ENCODE peak calls at places on chromosomes 16 and 17, in seven cellular contexts. D is fibroblast of mammary gland, I is AG10803, J is left ventricle myocardium inferior, Z is Peyer's patch, G is fibroblast of pulmonary artery, N is A549. E is an unnamed sample.

GRCh38 chr16:28189237-28189636 is 22.5 kb downstream of the XPO6 start:
- DNase-seq in D (peak; percentile 50), I (no peak), J (no peak), Z (no peak), G (no peak), N (peak; percentile 27), E (no peak)

GRCh38 chr17:7572338-7572587 is 7.2 kb upstream of the CD68 start:
- DNase-seq in D (no peak), I (no peak), J (no peak), Z (peak; percentile 100), G (no peak), N (no peak), E (no peak)

GRCh38 chr17:65587602-65588193 is 26.2 kb upstream of the AXIN2 start:
- DNase-seq in D (no peak), I (peak; percentile 31), J (no peak), Z (no peak), G (no peak), N (no peak), E (no peak)

GRCh38 chr16:29821663-29822115 is 1.4 kb downstream of the MVP start:
- DNase-seq in D (peak; percentile 87), I (peak; percentile 86), J (no peak), Z (no peak), G (peak; percentile 75), N (peak; percentile 64), E (no peak)

GRCh38 chr16:85746431-85747227 is 4.3 kb downstream of the C16orf74 start:
- DNase-seq in D (peak; percentile 51), I (peak; percentile 58), J (no peak), Z (peak; percentile 52), G (peak; percentile 37), N (peak; percentile 59), E (peak; percentile 78)

GRCh38 chr16:50279142-50279865 is 13.0 kb downstream of the ADCY7 start:
- DNase-seq in D (no peak), I (no peak), J (peak; percentile 75), Z (peak; percentile 44), G (no peak), N (no peak), E (no peak)

GRCh38 chr17:27458524-27458908 is 2.3 kb downstream of the KSR1 start:
- DNase-seq in D (no peak), I (no peak), J (no peak), Z (no peak), G (no peak), N (no peak), E (no peak)

GRCh38 chr16:20901068-20901440 is 483 bp downstream of the LYRM1 start:
- DNase-seq in D (no peak), I (no peak), J (no peak), Z (no peak), G (no peak), N (no peak), E (no peak)

GRCh38 chr16:29899516-29900101 is at the start of gene SEZ6L2:
- DNase-seq in D (peak; percentile 83), I (peak; percentile 84), J (peak; percentile 31), Z (no peak), G (peak; percentile 95), N (peak; percentile 94), E (peak; percentile 13)

GRCh38 chr16:86261379-86261778 is 248.9 kb upstream of the FOXF1 start:
- DNase-seq in D (peak; percentile 36), I (no peak), J (no peak), Z (no peak), G (peak; percentile 23), N (peak; percentile 44), E (peak; percentile 45)

GRCh38 chr17:17774009-17774881 is 62.5 kb downstream of the SREBF1 start:
- DNase-seq in D (peak; percentile 70), I (no peak), J (peak; percentile 34), Z (no peak), G (peak; percentile 51), N (peak; percentile 74), E (no peak)

GRCh38 chr17:62676231-62676943 is 48.9 kb downstream of the MRC2 start:
- DNase-seq in D (no peak), I (no peak), J (no peak), Z (no peak), G (no peak), N (no peak), E (no peak)

GRCh38 chr17:28112199-28112995 is 69.9 kb downstream of the NLK start:
- DNase-seq in D (peak; percentile 30), I (peak; percentile 39), J (no peak), Z (no peak), G (peak; percentile 53), N (no peak), E (no peak)

GRCh38 chr17:31072186-31072585 is 22.6 kb upstream of the NF1 start:
- DNase-seq in D (peak; percentile 12), I (peak; percentile 84), J (no peak), Z (no peak), G (peak; percentile 43), N (no peak), E (no peak)

GRCh38 chr17:31869797-31870568 is 10.9 kb upstream of the COPRS start:
- DNase-seq in D (no peak), I (peak; percentile 13), J (no peak), Z (no peak), G (no peak), N (no peak), E (no peak)

GRCh38 chr16:25868966-25869365 is 177.2 kb downstream of the HS3ST4 start:
- DNase-seq in D (no peak), I (no peak), J (no peak), Z (no peak), G (no peak), N (no peak), E (no peak)

GRCh38 chr16:23434380-23434779 is 18.6 kb downstream of the COG7 start:
- DNase-seq in D (peak; percentile 80), I (peak; percentile 69), J (no peak), Z (no peak), G (peak; percentile 86), N (peak; percentile 82), E (peak; percentile 82)

GRCh38 chr17:78383725-78384471 is 5.4 kb downstream of the PGS1 start:
- DNase-seq in D (peak; percentile 99), I (peak; percentile 100), J (peak; percentile 68), Z (peak; percentile 74), G (peak; percentile 99), N (no peak), E (peak; percentile 95)

GRCh38 chr17:38815576-38816193 is 9.4 kb downstream of the CWC25 start:
- DNase-seq in D (peak; percentile 70), I (peak; percentile 68), J (no peak), Z (no peak), G (peak; percentile 56), N (peak; percentile 68), E (peak; percentile 34)

GRCh38 chr17:13561606-13562270 is 40.0 kb downstream of the HS3ST3A1 start:
- DNase-seq in D (no peak), I (no peak), J (no peak), Z (no peak), G (no peak), N (peak; percentile 15), E (no peak)

GRCh38 chr16:83968483-83968865 is 430 bp downstream of the NECAB2 start:
- DNase-seq in D (no peak), I (no peak), J (no peak), Z (no peak), G (no peak), N (no peak), E (no peak)
- H3K4me3 ChIP-seq in D (no peak overlapping the region), I (no peak overlapping the region), J (peak overlapping the region; percentile 64), Z (no peak overlapping the region), G (no peak overlapping the region), N (no peak overlapping the region), E (no peak overlapping the region)

DNA sequence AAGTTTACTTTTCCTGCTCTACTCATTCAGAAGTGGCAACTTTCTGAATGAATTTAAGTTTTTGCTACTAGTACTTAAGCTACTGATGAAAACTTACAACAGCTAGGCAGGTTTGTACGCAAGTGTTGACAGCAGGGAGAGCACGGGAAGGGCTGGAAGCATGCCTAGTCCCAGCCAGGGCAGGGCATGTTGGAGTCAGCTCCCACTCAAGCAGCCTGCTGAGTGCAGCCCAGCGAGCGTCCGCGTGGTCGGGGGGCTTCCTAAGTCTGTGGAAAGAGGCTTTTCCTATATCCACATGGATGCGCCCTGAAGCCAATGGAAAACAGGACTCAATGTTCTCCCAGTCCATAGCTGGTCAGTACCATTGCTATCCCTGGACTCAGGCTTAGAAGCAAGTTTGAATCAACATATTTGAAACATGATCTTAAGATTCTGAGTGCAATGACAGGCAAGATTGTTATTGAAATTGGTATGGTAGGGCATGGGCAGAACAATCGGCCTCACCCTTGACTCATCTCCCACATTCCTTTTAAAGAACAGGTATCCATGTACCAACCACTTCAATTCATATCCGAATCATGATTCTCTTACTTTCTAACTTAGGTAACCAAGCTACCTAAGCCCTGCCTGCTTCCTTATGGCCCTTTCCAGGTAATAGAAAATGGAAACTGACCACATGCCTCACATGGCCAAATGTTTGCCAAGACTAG is 22.5 kb downstream of the CYB5D2 start:
- DNase-seq in D (no peak), I (no peak), J (peak; percentile 66), Z (no peak), G (no peak), N (no peak), E (no peak)
- TF ChIP-seq CTCF in D (no peak), I (no peak), J (no peak), Z (no peak), G (no peak), N (no peak), E (no peak)

GRCh38 chr17:19270347-19270950 is 33.3 kb downstream of the EPN2 start:
- DNase-seq in D (no peak), I (no peak), J (no peak), Z (no peak), G (no peak), N (no peak), E (no peak)

GRCh38 chr17:19269641-19270040 is 32.5 kb downstream of the EPN2 start:
- DNase-seq in D (no peak), I (no peak), J (no peak), Z (no peak), G (no peak), N (no peak), E (no peak)

GRCh38 chr17:19271751-19272357 is 34.7 kb downstream of the EPN2 start:
- DNase-seq in D (peak; percentile 31), I (peak; percentile 61), J (no peak), Z (no peak), G (no peak), N (no peak), E (no peak)

GRCh38 chr17:19269102-19269501 is 31.9 kb downstream of the EPN2 start:
- DNase-seq in D (no peak), I (no peak), J (no peak), Z (no peak), G (no peak), N (no peak), E (no peak)

DNA sequence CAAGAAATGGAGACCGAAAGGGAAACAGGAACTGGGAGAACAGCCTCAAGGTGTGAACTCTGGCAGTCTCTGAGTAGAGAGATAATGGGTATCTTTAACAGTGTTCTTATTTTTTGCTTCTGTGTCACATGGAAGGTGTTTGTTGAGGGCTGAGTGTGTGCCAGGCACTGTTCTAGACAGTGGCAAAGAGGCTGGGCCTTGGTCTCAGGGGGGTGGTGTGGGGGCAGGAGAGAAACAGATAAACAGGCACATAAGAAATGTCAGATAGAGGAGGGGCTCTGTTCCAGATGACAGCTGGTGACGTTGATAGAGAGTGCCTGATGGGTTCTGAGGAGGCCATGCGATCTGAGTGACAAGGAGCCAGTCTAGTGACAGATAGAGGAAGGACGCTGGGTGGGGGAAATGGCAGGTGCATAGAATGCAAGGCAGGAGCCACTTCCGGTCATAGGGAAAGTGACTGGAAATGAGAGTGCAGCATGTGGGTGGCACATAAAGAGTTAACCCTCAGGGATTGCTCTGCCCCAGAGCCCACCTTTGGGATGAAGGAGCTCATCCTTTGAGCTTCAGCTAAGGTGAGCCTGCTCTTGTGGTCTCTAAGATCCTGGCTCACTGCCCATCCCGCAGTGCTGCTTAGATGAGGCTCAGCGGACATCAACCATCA is 33.9 kb downstream of the EPN2 start:
- DNase-seq in D (no peak), I (no peak), J (peak; percentile 72), Z (no peak), G (no peak), N (no peak), E (peak; percentile 70)
- H3K4me3 ChIP-seq in D (no peak overlapping the region), I (no peak overlapping the region), J (peak overlapping the region; percentile 19), Z (no peak overlapping the region), G (no peak overlapping the region), N (no peak overlapping the region), E (no peak overlapping the region)

GRCh38 chr17:72507370-72507769 is 386.6 kb downstream of the SOX9 start:
- DNase-seq in D (no peak), I (no peak), J (no peak), Z (no peak), G (no peak), N (no peak), E (no peak)
- TF ChIP-seq CTCF in D (no peak), I (no peak), J (no peak), Z (no peak), G (no peak), N (no peak), E (no peak)